ENCODE peak calls at places on chromosomes 13 and 19, in seven cellular contexts. K, S, P, G, E, M and L are unnamed samples.

GRCh38 chr13:94917814-94918213 is 205.5 kb upstream of the SOX21 start:
- DNase-seq in P (no peak), G (no peak), K (no peak), S (no peak), M (no peak), E (no peak), L (no peak)

GRCh38 chr19:45547965-45548609 is 36.5 kb downstream of the OPA3 start:
- DNase-seq in P (no peak), G (no peak), K (no peak), E (no peak), S (no peak), M (no peak), L (no peak)

GRCh38 chr19:2613507-2614295 is 88.8 kb downstream of the GNG7 start:
- DNase-seq in S (peak), E (no peak), P (peak), K (no peak), M (no peak), G (no peak), L (peak)

GRCh38 chr19:1854542-1855039 is 6.3 kb upstream of the REXO1 start:
- DNase-seq in K (no peak), E (no peak), G (no peak), P (no peak), S (no peak), M (no peak), L (no peak)

GRCh38 chr13:36431204-36432105 is 840 bp upstream of the CCNA1 start:
- DNase-seq in M (no peak), G (no peak), E (peak), S (no peak), P (no peak), K (no peak), L (no peak)

GRCh38 chr19:38441660-38442348 is 8.3 kb downstream of the RYR1 start:
- DNase-seq in S (no peak), P (peak), E (no peak), M (no peak), G (no peak), K (no peak), L (no peak)

GRCh38 chr19:30153326-30154210 is 211.5 kb downstream of the URI1 start:
- DNase-seq in E (no peak), P (peak), G (no peak), K (no peak), S (no peak), M (no peak), L (no peak)

GRCh38 chr19:2422951-2423880 is 4.2 kb downstream of the TIMM13 start:
- DNase-seq in P (no peak), K (no peak), S (no peak), G (no peak), E (no peak), M (no peak), L (no peak)

GRCh38 chr19:4361152-4362037 is 18.0 kb downstream of the MPND start:
- DNase-seq in G (no peak), M (no peak), P (no peak), S (no peak), E (no peak), K (no peak), L (no peak)

GRCh38 chr19:5250127-5250659 is 90.4 kb downstream of the PTPRS start:
- DNase-seq in P (no peak), G (no peak), M (no peak), K (peak), S (no peak), E (no peak), L (no peak)

GRCh38 chr19:42352893-42353259 is 27.4 kb downstream of the MEGF8 start:
- DNase-seq in M (no peak), E (no peak), P (no peak), G (no peak), S (no peak), K (no peak), L (no peak)

GRCh38 chr13:77492982-77493381 is 42.5 kb upstream of the SCEL start:
- DNase-seq in G (no peak), P (peak), K (no peak), E (no peak), S (no peak), M (no peak), L (no peak)

GRCh38 chr13:23658929-23659541 is 88.8 kb downstream of the TNFRSF19 start:
- DNase-seq in K (no peak), E (no peak), P (no peak), M (no peak), S (no peak), G (no peak), L (no peak)

GRCh38 chr13:101535192-101535746 is 82.8 kb downstream of the ITGBL1 start:
- DNase-seq in S (no peak), E (no peak), M (no peak), K (no peak), G (no peak), P (no peak), L (no peak)

GRCh38 chr13:101325423-101325822 is 90.9 kb downstream of the NALCN start:
- DNase-seq in P (no peak), M (no peak), S (no peak), E (peak), G (no peak), K (no peak), L (no peak)

GRCh38 chr13:28611654-28612131 is 47.2 kb upstream of the POMP start:
- DNase-seq in E (no peak), G (no peak), S (no peak), K (no peak), P (no peak), M (no peak), L (no peak)

GRCh38 chr13:26540319-26540718 is 17.2 kb upstream of the WASF3 start:
- DNase-seq in P (no peak), S (no peak), M (no peak), E (no peak), K (no peak), G (no peak), L (no peak)

GRCh38 chr13:75876371-75877050 is 240.4 kb downstream of the LMO7 start:
- DNase-seq in M (peak), P (peak), K (peak), S (peak), E (peak), G (no peak), L (peak)

GRCh38 chr13:41456768-41457588 is at the start of gene RGCC:
- DNase-seq in M (peak), S (peak), K (peak), G (peak), E (peak), P (peak), L (peak)

GRCh38 chr13:99459101-99459500 is 42.2 kb upstream of the TM9SF2 start:
- DNase-seq in P (no peak), G (no peak), S (no peak), M (no peak), K (no peak), E (no peak), L (no peak)

GRCh38 chr13:34357435-34358232 is 539.7 kb downstream of the RFC3 start:
- DNase-seq in M (no peak), G (no peak), E (no peak), P (no peak), S (no peak), K (no peak), L (no peak)

GRCh38 chr19:49475191-49475932 is 1.3 kb downstream of the FLT3LG start:
- DNase-seq in E (no peak), M (no peak), G (no peak), K (no peak), P (no peak), S (no peak), L (no peak)

GRCh38 chr19:39430675-39431593 is 4.8 kb downstream of the RPS16 start:
- DNase-seq in E (no peak), P (peak), G (no peak), K (no peak), M (no peak), S (no peak), L (no peak)

GRCh38 chr13:77637583-77637982 is 59.9 kb upstream of the SLAIN1 start:
- DNase-seq in M (no peak), P (no peak), K (no peak), S (no peak), G (no peak), E (no peak), L (no peak)

GRCh38 chr13:43057653-43058317 is 34.4 kb downstream of the DNAJC15 start:
- DNase-seq in G (no peak), K (no peak), M (no peak), P (peak), E (no peak), S (no peak), L (no peak)

GRCh38 chr19:47075941-47076340 is 27.5 kb upstream of the TMEM160 start:
- DNase-seq in G (no peak), E (no peak), K (no peak), P (no peak), S (no peak), M (no peak), L (no peak)

GRCh38 chr19:3056454-3057016 is 5.8 kb downstream of the TLE5 start:
- DNase-seq in K (no peak), P (no peak), E (no peak), G (no peak), M (no peak), S (no peak), L (no peak)

GRCh38 chr13:34462843-34463242 is 479.2 kb upstream of the NBEA start:
- DNase-seq in S (no peak), E (no peak), G (no peak), P (no peak), M (no peak), K (no peak), L (peak)

GRCh38 chr19:6626764-6627163 is 35.8 kb upstream of the CD70 start:
- DNase-seq in K (no peak), E (no peak), G (no peak), S (no peak), P (no peak), M (no peak), L (no peak)

GRCh38 chr19:8695911-8696310 is 2.7 kb downstream of the ACTL9 start:
- DNase-seq in K (no peak), S (no peak), E (no peak), G (no peak), M (no peak), P (no peak), L (no peak)

GRCh38 chr13:102399791-102400618 is 1.8 kb downstream of the FGF14 start:
- DNase-seq in K (peak), P (no peak), S (no peak), M (peak), G (no peak), E (no peak), L (no peak)

GRCh38 chr19:48672994-48673393 is at the start of gene NTN5:
- DNase-seq in S (no peak), M (no peak), K (no peak), P (no peak), G (no peak), E (no peak), L (no peak)

GRCh38 chr19:47109541-47110375 is 3.8 kb downstream of the ZC3H4 start:
- DNase-seq in M (no peak), E (no peak), K (no peak), S (peak), P (peak), G (peak), L (no peak)

GRCh38 chr13:35703061-35703460 is 226.6 kb upstream of the MAB21L1 start:
- DNase-seq in M (no peak), S (no peak), P (no peak), E (no peak), G (no peak), K (no peak), L (no peak)

GRCh38 chr19:12733907-12734214 is 623 bp downstream of the TRIR start:
- DNase-seq in P (no peak), E (no peak), M (no peak), S (no peak), G (no peak), K (no peak), L (no peak)

GRCh38 chr19:23263870-23264590 is 13.8 kb upstream of the ZNF724 start:
- DNase-seq in P (no peak), G (no peak), M (no peak), S (no peak), E (no peak), K (no peak), L (no peak)

GRCh38 chr19:23054456-23054855 is 51.5 kb upstream of the ZNF728 start:
- DNase-seq in P (no peak), S (no peak), K (no peak), M (no peak), G (no peak), E (no peak), L (no peak)

GRCh38 chr13:24208314-24208713 is 47.8 kb downstream of the SPATA13 start:
- DNase-seq in S (no peak), P (no peak), G (no peak), K (no peak), E (no peak), M (no peak), L (no peak)